ENCODE peak calls at places on chromosomes 1 and 21, in eight cellular contexts. One of them, this sample, is unnamed.

GRCh38 chr1:30812093-30812492 is 54.5 kb upstream of the LAPTM5 start:
- DNase-seq in neural crest cell: no peak
- DNase-seq in left lung: no peak
- DNase-seq in NCI-H1092: no peak
- DNase-seq in KG1: no peak
- DNase-seq in left cardiac atrium: no peak
- DNase-seq in activated naive CD4-positive, alpha-beta T cell treated with Interleukin-2 at 50 U/mL for 16 hours: no peak
- DNase-seq in NCI-H2107: no peak
- DNase-seq in this sample: no peak

GRCh38 chr21:45640888-45641479 is 2.5 kb upstream of the PCBP3 start:
- DNase-seq in NCI-H2107: no peak
- DNase-seq in activated naive CD4-positive, alpha-beta T cell treated with Interleukin-2 at 50 U/mL for 16 hours: peak
- DNase-seq in KG1: no peak
- DNase-seq in neural crest cell: no peak
- DNase-seq in NCI-H1092: no peak
- DNase-seq in left lung: no peak
- DNase-seq in left cardiac atrium: peak
- DNase-seq in this sample: no peak

GRCh38 chr1:169644298-169644697 is 14.4 kb upstream of the SELP start:
- DNase-seq in NCI-H2107: no peak
- DNase-seq in KG1: no peak
- DNase-seq in activated naive CD4-positive, alpha-beta T cell treated with Interleukin-2 at 50 U/mL for 16 hours: no peak
- DNase-seq in left lung: no peak
- DNase-seq in neural crest cell: no peak
- DNase-seq in NCI-H1092: no peak
- DNase-seq in left cardiac atrium: no peak
- DNase-seq in this sample: no peak

GRCh38 chr1:15726508-15726907 is 9.6 kb upstream of the SLC25A34 start:
- DNase-seq in neural crest cell: no peak
- DNase-seq in KG1: no peak
- DNase-seq in left lung: no peak
- DNase-seq in NCI-H1092: no peak
- DNase-seq in left cardiac atrium: no peak
- DNase-seq in activated naive CD4-positive, alpha-beta T cell treated with Interleukin-2 at 50 U/mL for 16 hours: no peak
- DNase-seq in NCI-H2107: no peak
- DNase-seq in this sample: no peak

GRCh38 chr21:25571726-25572121 is 35.6 kb downstream of the MRPL39 start:
- DNase-seq in left cardiac atrium: no peak
- DNase-seq in NCI-H1092: no peak
- DNase-seq in KG1: no peak
- DNase-seq in activated naive CD4-positive, alpha-beta T cell treated with Interleukin-2 at 50 U/mL for 16 hours: no peak
- DNase-seq in NCI-H2107: no peak
- DNase-seq in left lung: no peak
- DNase-seq in neural crest cell: no peak
- DNase-seq in this sample: no peak

GRCh38 chr1:110829955-110830553 is 42.9 kb upstream of the CD53 start:
- DNase-seq in left cardiac atrium: no peak
- DNase-seq in neural crest cell: no peak
- DNase-seq in NCI-H1092: peak
- DNase-seq in KG1: peak
- DNase-seq in left lung: no peak
- DNase-seq in NCI-H2107: peak
- DNase-seq in activated naive CD4-positive, alpha-beta T cell treated with Interleukin-2 at 50 U/mL for 16 hours: no peak
- DNase-seq in this sample: no peak

GRCh38 chr1:147890177-147890790 is 12.3 kb upstream of the GJA8 start:
- DNase-seq in NCI-H2107: peak
- DNase-seq in left lung: peak
- DNase-seq in KG1: peak
- DNase-seq in activated naive CD4-positive, alpha-beta T cell treated with Interleukin-2 at 50 U/mL for 16 hours: peak
- DNase-seq in NCI-H1092: peak
- DNase-seq in neural crest cell: peak
- DNase-seq in left cardiac atrium: peak
- DNase-seq in this sample: no peak

GRCh38 chr1:233097546-233098254 is 147.3 kb downstream of the NTPCR start:
- DNase-seq in neural crest cell: no peak
- DNase-seq in left cardiac atrium: no peak
- DNase-seq in KG1: no peak
- DNase-seq in left lung: no peak
- DNase-seq in activated naive CD4-positive, alpha-beta T cell treated with Interleukin-2 at 50 U/mL for 16 hours: no peak
- DNase-seq in NCI-H1092: no peak
- DNase-seq in NCI-H2107: no peak
- DNase-seq in this sample: no peak

GRCh38 chr1:116254776-116255175 is 118.3 kb upstream of the ATP1A1 start:
- DNase-seq in KG1: no peak
- DNase-seq in left cardiac atrium: no peak
- DNase-seq in neural crest cell: no peak
- DNase-seq in NCI-H1092: no peak
- DNase-seq in left lung: no peak
- DNase-seq in activated naive CD4-positive, alpha-beta T cell treated with Interleukin-2 at 50 U/mL for 16 hours: no peak
- DNase-seq in NCI-H2107: no peak
- DNase-seq in this sample: no peak

GRCh38 chr21:29540289-29540688 is 241.6 kb downstream of the BACH1 start:
- DNase-seq in NCI-H2107: no peak
- DNase-seq in neural crest cell: no peak
- DNase-seq in NCI-H1092: no peak
- DNase-seq in left lung: no peak
- DNase-seq in left cardiac atrium: no peak
- DNase-seq in activated naive CD4-positive, alpha-beta T cell treated with Interleukin-2 at 50 U/mL for 16 hours: no peak
- DNase-seq in KG1: no peak
- DNase-seq in this sample: no peak

GRCh38 chr1:84159533-84160240 is 15.6 kb downstream of the PRKACB start:
- DNase-seq in NCI-H1092: no peak
- DNase-seq in KG1: no peak
- DNase-seq in NCI-H2107: no peak
- DNase-seq in left cardiac atrium: no peak
- DNase-seq in activated naive CD4-positive, alpha-beta T cell treated with Interleukin-2 at 50 U/mL for 16 hours: no peak
- DNase-seq in left lung: no peak
- DNase-seq in neural crest cell: no peak
- DNase-seq in this sample: no peak

GRCh38 chr1:226064816-226065248 is 2.3 kb downstream of the H3-3A start:
- DNase-seq in left cardiac atrium: no peak
- DNase-seq in activated naive CD4-positive, alpha-beta T cell treated with Interleukin-2 at 50 U/mL for 16 hours: peak
- DNase-seq in neural crest cell: no peak
- DNase-seq in left lung: no peak
- DNase-seq in KG1: peak
- DNase-seq in NCI-H1092: peak
- DNase-seq in NCI-H2107: no peak
- DNase-seq in this sample: peak

GRCh38 chr1:17244826-17245740 is 3.8 kb upstream of the PADI3 start:
- DNase-seq in activated naive CD4-positive, alpha-beta T cell treated with Interleukin-2 at 50 U/mL for 16 hours: no peak
- DNase-seq in neural crest cell: peak
- DNase-seq in KG1: no peak
- DNase-seq in left cardiac atrium: no peak
- DNase-seq in NCI-H1092: no peak
- DNase-seq in NCI-H2107: no peak
- DNase-seq in left lung: no peak
- DNase-seq in this sample: no peak

GRCh38 chr1:46725736-46726108 is 6.8 kb upstream of the EFCAB14 start:
- DNase-seq in activated naive CD4-positive, alpha-beta T cell treated with Interleukin-2 at 50 U/mL for 16 hours: no peak
- DNase-seq in left lung: no peak
- DNase-seq in KG1: no peak
- DNase-seq in NCI-H2107: no peak
- DNase-seq in left cardiac atrium: no peak
- DNase-seq in neural crest cell: no peak
- DNase-seq in NCI-H1092: no peak
- DNase-seq in this sample: no peak

GRCh38 chr1:5975133-5975880 is 16.9 kb downstream of the NPHP4 start:
- DNase-seq in NCI-H1092: peak
- DNase-seq in KG1: no peak
- DNase-seq in neural crest cell: peak
- DNase-seq in left lung: peak
- DNase-seq in left cardiac atrium: no peak
- DNase-seq in activated naive CD4-positive, alpha-beta T cell treated with Interleukin-2 at 50 U/mL for 16 hours: peak
- DNase-seq in NCI-H2107: no peak
- DNase-seq in this sample: peak

GRCh38 chr21:44426663-44427191 is 28.6 kb upstream of the LRRC3 start:
- DNase-seq in NCI-H2107: no peak
- DNase-seq in NCI-H1092: no peak
- DNase-seq in left lung: peak
- DNase-seq in KG1: no peak
- DNase-seq in left cardiac atrium: no peak
- DNase-seq in activated naive CD4-positive, alpha-beta T cell treated with Interleukin-2 at 50 U/mL for 16 hours: no peak
- DNase-seq in neural crest cell: no peak
- DNase-seq in this sample: no peak

GRCh38 chr1:184228558-184228957 is 158.3 kb upstream of the C1orf21 start:
- DNase-seq in left cardiac atrium: no peak
- DNase-seq in left lung: no peak
- DNase-seq in neural crest cell: no peak
- DNase-seq in activated naive CD4-positive, alpha-beta T cell treated with Interleukin-2 at 50 U/mL for 16 hours: no peak
- DNase-seq in NCI-H1092: no peak
- DNase-seq in NCI-H2107: no peak
- DNase-seq in KG1: no peak
- DNase-seq in this sample: no peak

GRCh38 chr1:12528021-12528852 is 89.8 kb downstream of the DHRS3 start:
- DNase-seq in NCI-H1092: no peak
- DNase-seq in neural crest cell: no peak
- DNase-seq in left lung: peak
- DNase-seq in left cardiac atrium: peak
- DNase-seq in KG1: no peak
- DNase-seq in NCI-H2107: no peak
- DNase-seq in activated naive CD4-positive, alpha-beta T cell treated with Interleukin-2 at 50 U/mL for 16 hours: no peak
- DNase-seq in this sample: no peak

GRCh38 chr1:195188821-195189220 is 1419.4 kb downstream of the KCNT2 start:
- DNase-seq in neural crest cell: no peak
- DNase-seq in activated naive CD4-positive, alpha-beta T cell treated with Interleukin-2 at 50 U/mL for 16 hours: no peak
- DNase-seq in NCI-H1092: no peak
- DNase-seq in left lung: no peak
- DNase-seq in KG1: no peak
- DNase-seq in left cardiac atrium: no peak
- DNase-seq in NCI-H2107: no peak
- DNase-seq in this sample: no peak

GRCh38 chr1:23149110-23149509 is 19.5 kb downstream of the LUZP1 start:
- DNase-seq in left lung: no peak
- DNase-seq in NCI-H1092: no peak
- DNase-seq in neural crest cell: no peak
- DNase-seq in activated naive CD4-positive, alpha-beta T cell treated with Interleukin-2 at 50 U/mL for 16 hours: no peak
- DNase-seq in KG1: no peak
- DNase-seq in NCI-H2107: no peak
- DNase-seq in left cardiac atrium: no peak
- DNase-seq in this sample: no peak

GRCh38 chr1:12448746-12449177 is 169.2 kb downstream of the DHRS3 start:
- DNase-seq in KG1: no peak
- DNase-seq in neural crest cell: no peak
- DNase-seq in NCI-H2107: no peak
- DNase-seq in activated naive CD4-positive, alpha-beta T cell treated with Interleukin-2 at 50 U/mL for 16 hours: no peak
- DNase-seq in left cardiac atrium: no peak
- DNase-seq in NCI-H1092: no peak
- DNase-seq in left lung: no peak
- DNase-seq in this sample: no peak

GRCh38 chr1:182668633-182669032 is 15.8 kb downstream of the RGS8 start:
- DNase-seq in NCI-H2107: no peak
- DNase-seq in left cardiac atrium: no peak
- DNase-seq in activated naive CD4-positive, alpha-beta T cell treated with Interleukin-2 at 50 U/mL for 16 hours: no peak
- DNase-seq in KG1: no peak
- DNase-seq in neural crest cell: no peak
- DNase-seq in left lung: no peak
- DNase-seq in NCI-H1092: no peak
- DNase-seq in this sample: no peak